ENCODE peak calls at places on chromosome 21, in four cellular contexts. One of them, this sample, is unnamed.
A peak's percentile ranks its signal among the peaks of the same experiment; 100 is the strongest.

GRCh38 chr21:33109574-33110339 is 39.8 kb downstream of the OLIG1 start:
- DNase-seq in HTR-8/SVneo: no peak
- DNase-seq in nephron progenitor cell: peak; percentile 86
- DNase-seq in ELF-1: peak; percentile 43
- DNase-seq in this sample: peak; percentile 59

GRCh38 chr21:26795866-26796329 is 49.3 kb downstream of the ADAMTS1 start:
- DNase-seq in nephron progenitor cell: no peak
- DNase-seq in ELF-1: no peak
- DNase-seq in HTR-8/SVneo: peak; percentile 73
- DNase-seq in this sample: no peak

GRCh38 chr21:15058718-15059316 is 6.0 kb downstream of the NRIP1 start:
- DNase-seq in HTR-8/SVneo: no peak
- DNase-seq in nephron progenitor cell: no peak
- DNase-seq in ELF-1: peak; percentile 30
- DNase-seq in this sample: peak; percentile 70

GRCh38 chr21:37459575-37459974 is 93.0 kb downstream of the DYRK1A start:
- DNase-seq in nephron progenitor cell: no peak
- DNase-seq in HTR-8/SVneo: peak; percentile 43
- DNase-seq in ELF-1: no peak
- DNase-seq in this sample: no peak

GRCh38 chr21:44986471-44987291 is 46.9 kb downstream of the SLX9 start:
- DNase-seq in ELF-1: no peak
- DNase-seq in nephron progenitor cell: no peak
- DNase-seq in HTR-8/SVneo: no peak
- DNase-seq in this sample: no peak

GRCh38 chr21:42009018-42009830 is 936 bp downstream of the ZBTB21 start:
- DNase-seq in ELF-1: peak; percentile 64
- DNase-seq in nephron progenitor cell: peak; percentile 61
- DNase-seq in HTR-8/SVneo: peak; percentile 12
- DNase-seq in this sample: peak; percentile 66

GRCh38 chr21:36575306-36575705 is 95.4 kb upstream of the CLDN14 start:
- DNase-seq in nephron progenitor cell: no peak
- DNase-seq in HTR-8/SVneo: no peak
- DNase-seq in ELF-1: no peak
- DNase-seq in this sample: no peak

GRCh38 chr21:33069994-33070811 is at the start of gene OLIG1:
- DNase-seq in nephron progenitor cell: peak; percentile 69
- DNase-seq in ELF-1: peak; percentile 68
- DNase-seq in HTR-8/SVneo: peak; percentile 32
- DNase-seq in this sample: peak; percentile 83

GRCh38 chr21:25373126-25374082 is 233.9 kb downstream of the MRPL39 start:
- DNase-seq in HTR-8/SVneo: no peak
- DNase-seq in ELF-1: no peak
- DNase-seq in nephron progenitor cell: no peak
- DNase-seq in this sample: no peak

GRCh38 chr21:45098867-45099266 is 24.5 kb downstream of the ADARB1 start:
- DNase-seq in nephron progenitor cell: no peak
- DNase-seq in ELF-1: no peak
- DNase-seq in HTR-8/SVneo: no peak
- DNase-seq in this sample: peak; percentile 86

GRCh38 chr21:27017251-27017650 is 50.4 kb upstream of the ADAMTS5 start:
- DNase-seq in HTR-8/SVneo: no peak
- DNase-seq in nephron progenitor cell: no peak
- DNase-seq in ELF-1: no peak
- DNase-seq in this sample: no peak

GRCh38 chr21:31744162-31744800 is 12.4 kb upstream of the SCAF4 start:
- DNase-seq in ELF-1: no peak
- DNase-seq in nephron progenitor cell: no peak
- DNase-seq in HTR-8/SVneo: no peak
- DNase-seq in this sample: no peak

GRCh38 chr21:42558846-42559245 is 45.2 kb downstream of the SLC37A1 start:
- DNase-seq in ELF-1: peak; percentile 34
- DNase-seq in HTR-8/SVneo: no peak
- DNase-seq in nephron progenitor cell: no peak
- DNase-seq in this sample: no peak

GRCh38 chr21:32624726-32625125 is 12.5 kb upstream of the CFAP298 start:
- DNase-seq in nephron progenitor cell: no peak
- DNase-seq in HTR-8/SVneo: peak; percentile 44
- DNase-seq in ELF-1: no peak
- DNase-seq in this sample: no peak

GRCh38 chr21:21000576-21001175 is 2.5 kb downstream of the NCAM2 start:
- DNase-seq in ELF-1: no peak
- DNase-seq in nephron progenitor cell: no peak
- DNase-seq in HTR-8/SVneo: no peak
- DNase-seq in this sample: no peak

GRCh38 chr21:44437696-44438431 is 17.4 kb upstream of the LRRC3 start:
- DNase-seq in ELF-1: no peak
- DNase-seq in nephron progenitor cell: no peak
- DNase-seq in HTR-8/SVneo: no peak
- DNase-seq in this sample: no peak

GRCh38 chr21:46215436-46216131 is 13.0 kb downstream of the LSS start:
- DNase-seq in ELF-1: no peak
- DNase-seq in HTR-8/SVneo: no peak
- DNase-seq in nephron progenitor cell: no peak
- DNase-seq in this sample: no peak

GRCh38 chr21:35232545-35233176 is 183.6 kb upstream of the RUNX1 start:
- DNase-seq in HTR-8/SVneo: peak; percentile 73
- DNase-seq in ELF-1: peak; percentile 33
- DNase-seq in nephron progenitor cell: no peak
- DNase-seq in this sample: no peak

GRCh38 chr21:45859041-45859761 is 122.4 kb upstream of the COL6A1 start:
- DNase-seq in ELF-1: no peak
- DNase-seq in HTR-8/SVneo: no peak
- DNase-seq in nephron progenitor cell: no peak
- DNase-seq in this sample: no peak

GRCh38 chr21:33552093-33552998 is 9.5 kb downstream of the SON start:
- DNase-seq in ELF-1: no peak
- DNase-seq in HTR-8/SVneo: no peak
- DNase-seq in nephron progenitor cell: no peak
- DNase-seq in this sample: no peak

GRCh38 chr21:36422279-36423098 is 37.3 kb downstream of the CHAF1B start:
- DNase-seq in HTR-8/SVneo: peak; percentile 69
- DNase-seq in ELF-1: peak; percentile 90
- DNase-seq in nephron progenitor cell: peak; percentile 66
- DNase-seq in this sample: peak; percentile 75

GRCh38 chr21:43859747-43860214 is 5.2 kb upstream of the AGPAT3 start:
- DNase-seq in HTR-8/SVneo: no peak
- DNase-seq in nephron progenitor cell: no peak
- DNase-seq in ELF-1: no peak
- DNase-seq in this sample: peak; percentile 56

GRCh38 chr21:15210235-15210678 is 145.5 kb upstream of the NRIP1 start:
- DNase-seq in HTR-8/SVneo: peak; percentile 24
- DNase-seq in ELF-1: peak; percentile 91
- DNase-seq in nephron progenitor cell: no peak
- DNase-seq in this sample: no peak

GRCh38 chr21:15837603-15838002 is 107.8 kb downstream of the USP25 start:
- DNase-seq in nephron progenitor cell: no peak
- DNase-seq in ELF-1: no peak
- DNase-seq in HTR-8/SVneo: no peak
- DNase-seq in this sample: no peak

GRCh38 chr21:41761211-41762181 is 5.4 kb downstream of the RIPK4 start:
- DNase-seq in nephron progenitor cell: no peak
- DNase-seq in HTR-8/SVneo: no peak
- DNase-seq in ELF-1: peak; percentile 67
- DNase-seq in this sample: no peak

GRCh38 chr21:34910396-34910795 is 138.7 kb downstream of the RUNX1 start:
- DNase-seq in HTR-8/SVneo: no peak
- DNase-seq in ELF-1: no peak
- DNase-seq in nephron progenitor cell: no peak
- DNase-seq in this sample: no peak

GRCh38 chr21:29074783-29075182 is 1.3 kb upstream of the CCT8 start:
- DNase-seq in ELF-1: no peak
- DNase-seq in nephron progenitor cell: no peak
- DNase-seq in HTR-8/SVneo: no peak
- DNase-seq in this sample: no peak

GRCh38 chr21:42057861-42058437 is 13.2 kb upstream of the UMODL1 start:
- DNase-seq in ELF-1: no peak
- DNase-seq in nephron progenitor cell: no peak
- DNase-seq in HTR-8/SVneo: no peak
- DNase-seq in this sample: no peak

GRCh38 chr21:46598563-46599250 is 6.2 kb downstream of the S100B start:
- DNase-seq in ELF-1: no peak
- DNase-seq in nephron progenitor cell: no peak
- DNase-seq in HTR-8/SVneo: no peak
- DNase-seq in this sample: no peak

GRCh38 chr21:28334407-28334806 is 658.3 kb downstream of the LTN1 start:
- DNase-seq in HTR-8/SVneo: no peak
- DNase-seq in ELF-1: no peak
- DNase-seq in nephron progenitor cell: no peak
- DNase-seq in this sample: no peak

GRCh38 chr21:44771896-44772525 is 29.6 kb downstream of the UBE2G2 start:
- DNase-seq in HTR-8/SVneo: no peak
- DNase-seq in ELF-1: no peak
- DNase-seq in nephron progenitor cell: no peak
- DNase-seq in this sample: no peak

GRCh38 chr21:38804617-38805281 is 980 bp upstream of the ETS2 start:
- DNase-seq in ELF-1: peak; percentile 20
- DNase-seq in HTR-8/SVneo: no peak
- DNase-seq in nephron progenitor cell: peak; percentile 70
- DNase-seq in this sample: peak; percentile 73

GRCh38 chr21:41726970-41727783 is 39.7 kb downstream of the RIPK4 start:
- DNase-seq in nephron progenitor cell: no peak
- DNase-seq in HTR-8/SVneo: peak; percentile 51
- DNase-seq in ELF-1: peak; percentile 34
- DNase-seq in this sample: no peak

GRCh38 chr21:27058673-27059365 is 91.9 kb upstream of the ADAMTS5 start:
- DNase-seq in nephron progenitor cell: no peak
- DNase-seq in HTR-8/SVneo: no peak
- DNase-seq in ELF-1: no peak
- DNase-seq in this sample: no peak

GRCh38 chr21:25626752-25627151 is 12.3 kb upstream of the JAM2 start:
- DNase-seq in nephron progenitor cell: no peak
- DNase-seq in HTR-8/SVneo: no peak
- DNase-seq in ELF-1: peak; percentile 17
- DNase-seq in this sample: peak; percentile 51

GRCh38 chr21:45843426-45843825 is 138.1 kb upstream of the COL6A1 start:
- DNase-seq in nephron progenitor cell: no peak
- DNase-seq in HTR-8/SVneo: no peak
- DNase-seq in ELF-1: no peak
- DNase-seq in this sample: no peak